ENCODE peak calls at places on chromosomes 1 and 21, in eight cellular contexts. One of them, this sample, is unnamed.

GRCh38 chr1:214107322-214108096 is 119.7 kb downstream of the PROX1 start:
- DNase-seq in effector CD4-positive, alpha-beta T cell: no peak
- DNase-seq in substantia nigra: no peak
- DNase-seq in lower lobe of right lung: no peak
- DNase-seq in NCI-H2081: no peak
- DNase-seq in Right ventricle myocardium superior: peak; percentile 70
- DNase-seq in GM19239: no peak
- DNase-seq in AG09309: no peak
- DNase-seq in this sample: no peak

GRCh38 chr1:212638419-212639151 is 30.0 kb downstream of the ATF3 start:
- DNase-seq in effector CD4-positive, alpha-beta T cell: no peak
- DNase-seq in substantia nigra: no peak
- DNase-seq in lower lobe of right lung: no peak
- DNase-seq in NCI-H2081: no peak
- DNase-seq in Right ventricle myocardium superior: no peak
- DNase-seq in GM19239: no peak
- DNase-seq in AG09309: no peak
- DNase-seq in this sample: peak; percentile 70

GRCh38 chr1:153866045-153866850 is 56.5 kb downstream of the GATAD2B start:
- DNase-seq in effector CD4-positive, alpha-beta T cell: no peak
- DNase-seq in substantia nigra: no peak
- DNase-seq in lower lobe of right lung: no peak
- DNase-seq in NCI-H2081: no peak
- DNase-seq in Right ventricle myocardium superior: no peak
- DNase-seq in GM19239: no peak
- DNase-seq in AG09309: peak; percentile 41
- DNase-seq in this sample: no peak

GRCh38 chr1:116099379-116099778 is 11.8 kb upstream of the MAB21L3 start:
- DNase-seq in effector CD4-positive, alpha-beta T cell: no peak
- DNase-seq in substantia nigra: no peak
- DNase-seq in lower lobe of right lung: no peak
- DNase-seq in NCI-H2081: no peak
- DNase-seq in Right ventricle myocardium superior: no peak
- DNase-seq in GM19239: no peak
- DNase-seq in AG09309: no peak
- DNase-seq in this sample: no peak

GRCh38 chr1:87812881-87813577 is 484.3 kb downstream of the LMO4 start:
- DNase-seq in effector CD4-positive, alpha-beta T cell: no peak
- DNase-seq in substantia nigra: no peak
- DNase-seq in lower lobe of right lung: no peak
- DNase-seq in NCI-H2081: no peak
- DNase-seq in Right ventricle myocardium superior: no peak
- DNase-seq in GM19239: no peak
- DNase-seq in AG09309: no peak
- DNase-seq in this sample: no peak

GRCh38 chr1:117142200-117142599 is 20.7 kb upstream of the TRIM45 start:
- DNase-seq in effector CD4-positive, alpha-beta T cell: no peak
- DNase-seq in substantia nigra: no peak
- DNase-seq in lower lobe of right lung: no peak
- DNase-seq in NCI-H2081: no peak
- DNase-seq in Right ventricle myocardium superior: no peak
- DNase-seq in GM19239: no peak
- DNase-seq in AG09309: peak; percentile 32
- DNase-seq in this sample: no peak

GRCh38 chr1:178653091-178653490 is 72.0 kb upstream of the RALGPS2 start:
- DNase-seq in effector CD4-positive, alpha-beta T cell: no peak
- DNase-seq in substantia nigra: no peak
- DNase-seq in lower lobe of right lung: no peak
- DNase-seq in NCI-H2081: no peak
- DNase-seq in Right ventricle myocardium superior: no peak
- DNase-seq in GM19239: no peak
- DNase-seq in AG09309: no peak
- DNase-seq in this sample: no peak

GRCh38 chr1:234772345-234773147 is 162.6 kb upstream of the IRF2BP2 start:
- DNase-seq in effector CD4-positive, alpha-beta T cell: peak; percentile 78
- DNase-seq in substantia nigra: no peak
- DNase-seq in lower lobe of right lung: peak; percentile 80
- DNase-seq in NCI-H2081: no peak
- DNase-seq in Right ventricle myocardium superior: peak; percentile 71
- DNase-seq in GM19239: peak; percentile 74
- DNase-seq in AG09309: peak; percentile 97
- DNase-seq in this sample: peak; percentile 46

GRCh38 chr1:198699167-198700015 is 60.6 kb downstream of the PTPRC start:
- DNase-seq in effector CD4-positive, alpha-beta T cell: peak; percentile 63
- DNase-seq in substantia nigra: peak; percentile 17
- DNase-seq in lower lobe of right lung: peak; percentile 76
- DNase-seq in NCI-H2081: peak; percentile 69
- DNase-seq in Right ventricle myocardium superior: peak; percentile 45
- DNase-seq in GM19239: no peak
- DNase-seq in AG09309: no peak
- DNase-seq in this sample: no peak

GRCh38 chr1:15952317-15953258 is 23.3 kb downstream of the ZBTB17 start:
- DNase-seq in effector CD4-positive, alpha-beta T cell: no peak
- DNase-seq in substantia nigra: no peak
- DNase-seq in lower lobe of right lung: no peak
- DNase-seq in NCI-H2081: no peak
- DNase-seq in Right ventricle myocardium superior: no peak
- DNase-seq in GM19239: no peak
- DNase-seq in AG09309: peak; percentile 85
- DNase-seq in this sample: no peak

GRCh38 chr1:234890694-234891093 is 237.9 kb downstream of the TOMM20 start:
- DNase-seq in effector CD4-positive, alpha-beta T cell: no peak
- DNase-seq in substantia nigra: no peak
- DNase-seq in lower lobe of right lung: no peak
- DNase-seq in NCI-H2081: no peak
- DNase-seq in Right ventricle myocardium superior: no peak
- DNase-seq in GM19239: no peak
- DNase-seq in AG09309: no peak
- DNase-seq in this sample: no peak

GRCh38 chr1:29703596-29703995 is 467.3 kb downstream of the PTPRU start:
- DNase-seq in effector CD4-positive, alpha-beta T cell: no peak
- DNase-seq in substantia nigra: no peak
- DNase-seq in lower lobe of right lung: no peak
- DNase-seq in NCI-H2081: peak; percentile 20
- DNase-seq in Right ventricle myocardium superior: no peak
- DNase-seq in GM19239: peak; percentile 47
- DNase-seq in AG09309: no peak
- DNase-seq in this sample: peak; percentile 13

GRCh38 chr21:44306926-44307687 is 7.3 kb downstream of the PFKL start:
- DNase-seq in effector CD4-positive, alpha-beta T cell: no peak
- DNase-seq in substantia nigra: no peak
- DNase-seq in lower lobe of right lung: no peak
- DNase-seq in NCI-H2081: no peak
- DNase-seq in Right ventricle myocardium superior: no peak
- DNase-seq in GM19239: no peak
- DNase-seq in AG09309: no peak
- DNase-seq in this sample: no peak

GRCh38 chr1:242425232-242425631 is 99.3 kb downstream of the PLD5 start:
- DNase-seq in effector CD4-positive, alpha-beta T cell: no peak
- DNase-seq in substantia nigra: no peak
- DNase-seq in lower lobe of right lung: no peak
- DNase-seq in NCI-H2081: no peak
- DNase-seq in Right ventricle myocardium superior: no peak
- DNase-seq in GM19239: no peak
- DNase-seq in AG09309: no peak
- DNase-seq in this sample: no peak

GRCh38 chr1:145849356-145850165 is 4.1 kb downstream of the NUDT17 start:
- DNase-seq in effector CD4-positive, alpha-beta T cell: no peak
- DNase-seq in substantia nigra: no peak
- DNase-seq in lower lobe of right lung: no peak
- DNase-seq in NCI-H2081: no peak
- DNase-seq in Right ventricle myocardium superior: no peak
- DNase-seq in GM19239: no peak
- DNase-seq in AG09309: no peak
- DNase-seq in this sample: no peak

GRCh38 chr1:243420968-243421675 is 165.3 kb downstream of the SDCCAG8 start:
- DNase-seq in effector CD4-positive, alpha-beta T cell: no peak
- DNase-seq in substantia nigra: no peak
- DNase-seq in lower lobe of right lung: no peak
- DNase-seq in NCI-H2081: peak; percentile 38
- DNase-seq in Right ventricle myocardium superior: no peak
- DNase-seq in GM19239: no peak
- DNase-seq in AG09309: no peak
- DNase-seq in this sample: peak; percentile 39

GRCh38 chr21:43772368-43772870 is 3.7 kb downstream of the CSTB start:
- DNase-seq in effector CD4-positive, alpha-beta T cell: no peak
- DNase-seq in substantia nigra: no peak
- DNase-seq in lower lobe of right lung: no peak
- DNase-seq in NCI-H2081: no peak
- DNase-seq in Right ventricle myocardium superior: no peak
- DNase-seq in GM19239: no peak
- DNase-seq in AG09309: no peak
- DNase-seq in this sample: no peak

GRCh38 chr1:32250893-32251716 is at the start of gene LCK:
- DNase-seq in effector CD4-positive, alpha-beta T cell: peak; percentile 41
- DNase-seq in substantia nigra: no peak
- DNase-seq in lower lobe of right lung: no peak
- DNase-seq in NCI-H2081: no peak
- DNase-seq in Right ventricle myocardium superior: no peak
- DNase-seq in GM19239: no peak
- DNase-seq in AG09309: no peak
- DNase-seq in this sample: no peak

GRCh38 chr1:245822997-245823396 is 668.2 kb downstream of the KIF26B start:
- DNase-seq in effector CD4-positive, alpha-beta T cell: no peak
- DNase-seq in substantia nigra: no peak
- DNase-seq in lower lobe of right lung: no peak
- DNase-seq in NCI-H2081: no peak
- DNase-seq in Right ventricle myocardium superior: no peak
- DNase-seq in GM19239: no peak
- DNase-seq in AG09309: peak; percentile 92
- DNase-seq in this sample: no peak

This sample was measured in DMS 273 treated with DMSO at 0.1 percent for 48 hours.